ENCODE peak calls at places on chromosome 10, in seven cellular contexts. One of them, this sample, is unnamed.

GRCh38 chr10:113326160-113327111 is 226.4 kb upstream of the HABP2 start:
- DNase-seq in hepatic stellate cell: peak; percentile 67
- DNase-seq in EL: peak; percentile 94
- DNase-seq in non-pigmented ciliary epithelial cell: peak; percentile 51
- DNase-seq in Kasumi-1: peak; percentile 85
- DNase-seq in AML-193: peak; percentile 1
- DNase-seq in A549: peak; percentile 93
- DNase-seq in this sample: peak; percentile 91

GRCh38 chr10:4121531-4122380 is 336.7 kb upstream of the KLF6 start:
- DNase-seq in EL: no peak
- DNase-seq in A549: no peak
- DNase-seq in hepatic stellate cell: no peak
- DNase-seq in Kasumi-1: no peak
- DNase-seq in AML-193: no peak
- DNase-seq in non-pigmented ciliary epithelial cell: no peak
- DNase-seq in this sample: no peak

GRCh38 chr10:77259475-77259874 is 378.1 kb downstream of the KCNMA1 start:
- DNase-seq in AML-193: no peak
- DNase-seq in EL: no peak
- DNase-seq in hepatic stellate cell: no peak
- DNase-seq in Kasumi-1: no peak
- DNase-seq in A549: no peak
- DNase-seq in non-pigmented ciliary epithelial cell: no peak
- DNase-seq in this sample: no peak

GRCh38 chr10:94225589-94225988 is 137.2 kb downstream of the NOC3L start:
- DNase-seq in AML-193: no peak
- DNase-seq in non-pigmented ciliary epithelial cell: no peak
- DNase-seq in A549: peak; percentile 22
- DNase-seq in hepatic stellate cell: peak; percentile 17
- DNase-seq in Kasumi-1: no peak
- DNase-seq in EL: peak; percentile 23
- DNase-seq in this sample: peak; percentile 21

GRCh38 chr10:101826852-101827434 is 8.7 kb upstream of the OGA start:
- DNase-seq in EL: no peak
- DNase-seq in Kasumi-1: no peak
- DNase-seq in AML-193: no peak
- DNase-seq in hepatic stellate cell: no peak
- DNase-seq in A549: no peak
- DNase-seq in non-pigmented ciliary epithelial cell: no peak
- DNase-seq in this sample: no peak

GRCh38 chr10:119305860-119306513 is 98.6 kb downstream of the GRK5 start:
- DNase-seq in EL: peak; percentile 99
- DNase-seq in AML-193: peak; percentile 81
- DNase-seq in non-pigmented ciliary epithelial cell: peak; percentile 96
- DNase-seq in hepatic stellate cell: peak; percentile 71
- DNase-seq in Kasumi-1: peak; percentile 99
- DNase-seq in A549: peak; percentile 83
- DNase-seq in this sample: peak; percentile 97

GRCh38 chr10:119933179-119933578 is 40.6 kb downstream of the SEC23IP start:
- DNase-seq in A549: peak; percentile 11
- DNase-seq in Kasumi-1: peak; percentile 56
- DNase-seq in EL: no peak
- DNase-seq in non-pigmented ciliary epithelial cell: no peak
- DNase-seq in hepatic stellate cell: no peak
- DNase-seq in AML-193: peak; percentile 6
- DNase-seq in this sample: no peak

GRCh38 chr10:93065675-93066543 is 5.3 kb downstream of the CYP26C1 start:
- DNase-seq in A549: no peak
- DNase-seq in non-pigmented ciliary epithelial cell: no peak
- DNase-seq in Kasumi-1: no peak
- DNase-seq in EL: no peak
- DNase-seq in hepatic stellate cell: no peak
- DNase-seq in AML-193: no peak
- DNase-seq in this sample: no peak

GRCh38 chr10:22597142-22597541 is 117.2 kb downstream of the PIP4K2A start:
- DNase-seq in AML-193: no peak
- DNase-seq in A549: no peak
- DNase-seq in Kasumi-1: no peak
- DNase-seq in non-pigmented ciliary epithelial cell: no peak
- DNase-seq in hepatic stellate cell: peak; percentile 54
- DNase-seq in EL: peak; percentile 70
- DNase-seq in this sample: peak; percentile 28

GRCh38 chr10:10816453-10816852 is 201.2 kb upstream of the CELF2 start:
- DNase-seq in A549: no peak
- DNase-seq in non-pigmented ciliary epithelial cell: no peak
- DNase-seq in hepatic stellate cell: no peak
- DNase-seq in Kasumi-1: no peak
- DNase-seq in AML-193: no peak
- DNase-seq in EL: peak; percentile 65
- DNase-seq in this sample: no peak

GRCh38 chr10:97278491-97278989 is 13.9 kb downstream of the ARHGAP19 start:
- DNase-seq in A549: peak; percentile 69
- DNase-seq in EL: peak; percentile 65
- DNase-seq in non-pigmented ciliary epithelial cell: peak; percentile 76
- DNase-seq in AML-193: peak; percentile 69
- DNase-seq in hepatic stellate cell: peak; percentile 57
- DNase-seq in Kasumi-1: peak; percentile 95
- DNase-seq in this sample: peak; percentile 29

GRCh38 chr10:79444243-79445119 is 943 bp downstream of the ZCCHC24 start:
- DNase-seq in hepatic stellate cell: peak; percentile 88
- DNase-seq in Kasumi-1: peak; percentile 74
- DNase-seq in A549: peak; percentile 74
- DNase-seq in non-pigmented ciliary epithelial cell: no peak
- DNase-seq in EL: peak; percentile 75
- DNase-seq in AML-193: peak; percentile 58
- DNase-seq in this sample: peak; percentile 64

GRCh38 chr10:77564781-77565589 is 72.6 kb downstream of the KCNMA1 start:
- DNase-seq in hepatic stellate cell: peak; percentile 27
- DNase-seq in non-pigmented ciliary epithelial cell: no peak
- DNase-seq in EL: peak; percentile 90
- DNase-seq in Kasumi-1: no peak
- DNase-seq in A549: peak; percentile 69
- DNase-seq in AML-193: no peak
- DNase-seq in this sample: peak; percentile 88

GRCh38 chr10:101837753-101838152 is 5.8 kb downstream of the KCNIP2 start:
- DNase-seq in non-pigmented ciliary epithelial cell: no peak
- DNase-seq in Kasumi-1: no peak
- DNase-seq in hepatic stellate cell: no peak
- DNase-seq in AML-193: no peak
- DNase-seq in A549: no peak
- DNase-seq in EL: no peak
- DNase-seq in this sample: no peak

GRCh38 chr10:119546009-119546408 is 3.5 kb upstream of the RGS10 start:
- DNase-seq in non-pigmented ciliary epithelial cell: no peak
- DNase-seq in AML-193: no peak
- DNase-seq in A549: no peak
- DNase-seq in Kasumi-1: no peak
- DNase-seq in hepatic stellate cell: no peak
- DNase-seq in EL: peak; percentile 62
- DNase-seq in this sample: no peak

GRCh38 chr10:100737359-100738054 is 7.9 kb upstream of the PAX2 start:
- DNase-seq in hepatic stellate cell: no peak
- DNase-seq in EL: no peak
- DNase-seq in Kasumi-1: peak; percentile 63
- DNase-seq in non-pigmented ciliary epithelial cell: no peak
- DNase-seq in A549: no peak
- DNase-seq in AML-193: no peak
- DNase-seq in this sample: no peak

GRCh38 chr10:132133449-132134291 is 53.1 kb upstream of the DPYSL4 start:
- DNase-seq in AML-193: no peak
- DNase-seq in EL: no peak
- DNase-seq in Kasumi-1: no peak
- DNase-seq in non-pigmented ciliary epithelial cell: no peak
- DNase-seq in A549: no peak
- DNase-seq in hepatic stellate cell: no peak
- DNase-seq in this sample: no peak

GRCh38 chr10:76297787-76298281 is 866.4 kb downstream of the LRMDA start:
- DNase-seq in EL: no peak
- DNase-seq in Kasumi-1: no peak
- DNase-seq in A549: no peak
- DNase-seq in hepatic stellate cell: no peak
- DNase-seq in non-pigmented ciliary epithelial cell: no peak
- DNase-seq in AML-193: no peak
- DNase-seq in this sample: no peak

GRCh38 chr10:61786728-61787127 is 114.8 kb upstream of the ARID5B start:
- DNase-seq in hepatic stellate cell: peak; percentile 63
- DNase-seq in non-pigmented ciliary epithelial cell: peak; percentile 55
- DNase-seq in EL: peak; percentile 79
- DNase-seq in A549: peak; percentile 34
- DNase-seq in Kasumi-1: no peak
- DNase-seq in AML-193: no peak
- DNase-seq in this sample: peak; percentile 53

GRCh38 chr10:71246591-71247143 is 34.3 kb downstream of the UNC5B start:
- DNase-seq in non-pigmented ciliary epithelial cell: no peak
- DNase-seq in Kasumi-1: peak; percentile 37
- DNase-seq in hepatic stellate cell: no peak
- DNase-seq in EL: no peak
- DNase-seq in AML-193: no peak
- DNase-seq in A549: peak; percentile 31
- DNase-seq in this sample: no peak

GRCh38 chr10:21495686-21496284 is 29.7 kb downstream of the SKIDA1 start:
- DNase-seq in A549: peak; percentile 94
- DNase-seq in EL: peak; percentile 83
- DNase-seq in hepatic stellate cell: peak; percentile 93
- DNase-seq in non-pigmented ciliary epithelial cell: no peak
- DNase-seq in AML-193: peak; percentile 75
- DNase-seq in Kasumi-1: peak; percentile 95
- DNase-seq in this sample: peak; percentile 86

GRCh38 chr10:62381385-62382102 is 7.4 kb downstream of the ZNF365 start:
- DNase-seq in hepatic stellate cell: no peak
- DNase-seq in Kasumi-1: no peak
- DNase-seq in EL: no peak
- DNase-seq in AML-193: no peak
- DNase-seq in non-pigmented ciliary epithelial cell: no peak
- DNase-seq in A549: no peak
- DNase-seq in this sample: peak; percentile 10

GRCh38 chr10:13712799-13713581 is 126.2 kb downstream of the PRPF18 start:
- DNase-seq in EL: peak; percentile 99
- DNase-seq in non-pigmented ciliary epithelial cell: peak; percentile 92
- DNase-seq in hepatic stellate cell: peak; percentile 88
- DNase-seq in A549: peak; percentile 50
- DNase-seq in Kasumi-1: peak; percentile 83
- DNase-seq in AML-193: peak; percentile 75
- DNase-seq in this sample: peak; percentile 94

GRCh38 chr10:99548041-99548530 is 15.3 kb downstream of the NKX2-3 start:
- DNase-seq in A549: peak; percentile 75
- DNase-seq in hepatic stellate cell: no peak
- DNase-seq in non-pigmented ciliary epithelial cell: no peak
- DNase-seq in AML-193: peak; percentile 11
- DNase-seq in EL: peak; percentile 80
- DNase-seq in Kasumi-1: peak; percentile 84
- DNase-seq in this sample: peak; percentile 33

This sample was measured in Daoy.